ENCODE peak calls at places on chromosomes 16 and 17, in seven cellular contexts. Z is neural progenitor cell, Q is A673, O is astrocyte, M is trophoblast cell, X is stomach, U is uterus. B is an unnamed sample.

GRCh38 chr17:4580291-4580690 is 4.0 kb upstream of the SMTNL2 start:
- DNase-seq in Z (no peak), Q (no peak), O (no peak), M (no peak), X (no peak), U (no peak), B (no peak)

GRCh38 chr16:29996773-29997250 is 771 bp downstream of the INO80E start:
- DNase-seq in Z (no peak), Q (peak; percentile 36), O (no peak), M (no peak), X (no peak), U (no peak), B (no peak)

GRCh38 chr17:75684249-75684648 is 17.1 kb downstream of the SAP30BP start:
- DNase-seq in Z (no peak), Q (no peak), O (peak; percentile 46), M (no peak), X (no peak), U (no peak), B (no peak)

GRCh38 chr17:55265434-55266021 is 768 bp downstream of the HLF start:
- DNase-seq in Z (peak; percentile 41), Q (no peak), O (no peak), M (no peak), X (no peak), U (peak; percentile 33), B (no peak)

GRCh38 chr17:70517808-70518207 is 348.5 kb downstream of the KCNJ2 start:
- DNase-seq in Z (no peak), Q (no peak), O (no peak), M (no peak), X (no peak), U (no peak), B (no peak)

GRCh38 chr16:70746708-70747424 is 54.1 kb downstream of the VAC14 start:
- DNase-seq in Z (no peak), Q (peak; percentile 32), O (peak; percentile 86), M (peak; percentile 93), X (peak; percentile 85), U (peak; percentile 76), B (peak; percentile 79)

GRCh38 chr17:1201132-1201702 is 21.4 kb upstream of the ABR start:
- DNase-seq in Z (no peak), Q (no peak), O (no peak), M (no peak), X (no peak), U (no peak), B (no peak)

GRCh38 chr16:76955629-76956028 is 235.4 kb upstream of the MON1B start:
- DNase-seq in Z (no peak), Q (peak; percentile 2), O (peak; percentile 23), M (no peak), X (no peak), U (no peak), B (no peak)

GRCh38 chr16:56988161-56988947 is 1.0 kb upstream of the NLRC5 start:
- DNase-seq in Z (no peak), Q (no peak), O (no peak), M (no peak), X (no peak), U (peak; percentile 21), B (no peak)

GRCh38 chr16:77850637-77851330 is 62.4 kb downstream of the VAT1L start:
- DNase-seq in Z (no peak), Q (no peak), O (no peak), M (no peak), X (no peak), U (no peak), B (no peak)

GRCh38 chr17:59807892-59808509 is 84.7 kb downstream of the TUBD1 start:
- DNase-seq in Z (no peak), Q (no peak), O (peak; percentile 44), M (no peak), X (no peak), U (no peak), B (no peak)

GRCh38 chr16:57723170-57723569 is 12.4 kb upstream of the KATNB1 start:
- DNase-seq in Z (peak; percentile 44), Q (no peak), O (no peak), M (no peak), X (no peak), U (no peak), B (no peak)

GRCh38 chr17:3524024-3524423 is 33.6 kb downstream of the TRPV3 start:
- DNase-seq in Z (no peak), Q (no peak), O (no peak), M (no peak), X (no peak), U (no peak), B (no peak)

GRCh38 chr17:64339516-64340475 is 50.9 kb downstream of the PECAM1 start:
- DNase-seq in Z (no peak), Q (no peak), O (no peak), M (no peak), X (no peak), U (no peak), B (no peak)
- H3K27ac ChIP-seq in Z (no peak overlapping the region), Q (no peak overlapping the region), O (no peak overlapping the region), M (no peak overlapping the region), X (no peak overlapping the region), U (no peak overlapping the region), B (no peak overlapping the region)

GRCh38 chr17:19744492-19744891 is 3.6 kb downstream of the ALDH3A1 start:
- DNase-seq in Z (no peak), Q (no peak), O (no peak), M (no peak), X (no peak), U (no peak), B (no peak)
- H3K27ac ChIP-seq in Z (no peak overlapping the region), Q (no peak overlapping the region), O (no peak overlapping the region), M (no peak overlapping the region), X (peak overlapping the region; percentile 85), U (peak overlapping the region; percentile 60), B (no peak overlapping the region)

GRCh38 chr16:3589991-3590701 is 12.9 kb upstream of the NLRC3 start:
- DNase-seq in Z (no peak), Q (no peak), O (no peak), M (no peak), X (no peak), U (no peak), B (no peak)

GRCh38 chr16:3589001-3589400 is 11.8 kb upstream of the NLRC3 start:
- DNase-seq in Z (no peak), Q (no peak), O (no peak), M (no peak), X (no peak), U (no peak), B (no peak)

GRCh38 chr16:3589441-3589921 is 12.3 kb upstream of the NLRC3 start:
- DNase-seq in Z (no peak), Q (no peak), O (no peak), M (peak; percentile 50), X (no peak), U (no peak), B (no peak)

GRCh38 chr16:3584412-3584811 is 7.2 kb upstream of the NLRC3 start:
- DNase-seq in Z (no peak), Q (no peak), O (no peak), M (no peak), X (no peak), U (no peak), B (no peak)

GRCh38 chr16:3587547-3588110 is 10.4 kb upstream of the NLRC3 start:
- DNase-seq in Z (no peak), Q (no peak), O (no peak), M (peak; percentile 54), X (no peak), U (no peak), B (no peak)
- H3K27ac ChIP-seq in Z (no peak overlapping the region), Q (no peak overlapping the region), O (no peak overlapping the region), M (no peak overlapping the region), X (no peak overlapping the region), U (no peak overlapping the region), B (no peak overlapping the region)

GRCh38 chr17:48551206-48551597 is 6.3 kb upstream of the HOXB2 start:
- DNase-seq in Z (no peak), Q (no peak), O (peak; percentile 29), M (no peak), X (no peak), U (no peak), B (no peak)

GRCh38 chr17:48547839-48548686 is 3.2 kb upstream of the HOXB2 start:
- DNase-seq in Z (peak; percentile 56), Q (no peak), O (peak; percentile 74), M (no peak), X (no peak), U (no peak), B (no peak)

GRCh38 chr17:48550313-48551205 is 5.7 kb upstream of the HOXB2 start:
- DNase-seq in Z (peak; percentile 38), Q (no peak), O (peak; percentile 18), M (no peak), X (no peak), U (no peak), B (no peak)

GRCh38 chr17:48548687-48549621 is 4.0 kb upstream of the HOXB2 start:
- DNase-seq in Z (no peak), Q (no peak), O (no peak), M (no peak), X (no peak), U (no peak), B (no peak)

DNA sequence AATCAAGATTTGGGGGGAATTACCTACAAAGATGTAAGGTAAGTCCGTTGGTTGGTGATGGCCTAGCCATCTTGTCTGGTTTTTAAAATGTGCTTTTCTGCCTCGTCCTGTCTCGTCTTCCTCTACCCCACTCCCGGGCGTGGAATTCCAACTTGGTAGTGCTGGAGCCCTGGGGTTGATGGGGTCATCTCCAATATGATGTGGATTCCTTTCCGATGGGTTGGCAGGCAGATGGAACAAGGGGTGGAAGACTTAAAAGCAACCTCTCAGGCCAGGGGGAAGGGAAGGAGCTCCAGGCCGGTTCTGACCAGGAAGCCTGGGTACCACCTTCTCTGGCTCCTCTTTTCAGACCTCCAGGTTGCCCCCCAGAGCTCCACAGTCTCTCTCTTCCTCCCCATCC is 5.0 kb upstream of the HOXB2 start:
- DNase-seq in Z (no peak), Q (no peak), O (peak; percentile 66), M (no peak), X (no peak), U (no peak), B (no peak)
- H3K27ac ChIP-seq in Z (no peak overlapping the region), Q (no peak overlapping the region), O (peak overlapping the region; percentile 74), M (no peak overlapping the region), X (peak overlapping the region; percentile 93), U (no peak overlapping the region), B (no peak overlapping the region)

GRCh38 chr16:31429314-31429713 is 1.2 kb upstream of the COX6A2 start:
- DNase-seq in Z (no peak), Q (no peak), O (no peak), M (no peak), X (no peak), U (no peak), B (no peak)
- H3K27ac ChIP-seq in Z (no peak overlapping the region), Q (no peak overlapping the region), O (no peak overlapping the region), M (no peak overlapping the region), X (no peak overlapping the region), U (no peak overlapping the region), B (no peak overlapping the region)

B was measured in SJSA1.